ENCODE peak calls at places on chromosomes 11 and 22, in six cellular contexts. Z is IMR-90, C is K562, T is H1, W is HepG2, B is GM12878. H is an unnamed sample.
A peak's percentile ranks its signal among the peaks of the same experiment; 100 is the strongest.

GRCh38 chr22:46754110-46754799 is 8.2 kb upstream of the TBC1D22A start:
- DNase-seq in Z (peak; percentile 99), T (no peak), W (peak; percentile 92), B (no peak), C (peak; percentile 62), H (peak; percentile 68)

GRCh38 chr22:41925783-41926460 is 684 bp downstream of the TNFRSF13C start:
- DNase-seq in C (peak; percentile 76), Z (peak; percentile 34), B (no peak), T (no peak), W (peak; percentile 45), H (peak; percentile 70)

GRCh38 chr11:66211100-66211499 is 57.3 kb upstream of the RAB1B start:
- DNase-seq in T (no peak), C (no peak), B (no peak), Z (no peak), W (no peak), H (no peak)

GRCh38 chr11:41031571-41032060 is 427.8 kb downstream of the LRRC4C start:
- DNase-seq in B (no peak), T (no peak), C (no peak), Z (no peak), W (no peak), H (no peak)

GRCh38 chr11:70477607-70478006 is 79.3 kb downstream of the CTTN start:
- DNase-seq in W (no peak), T (no peak), Z (no peak), B (no peak), C (no peak), H (peak; percentile 79)

GRCh38 chr11:89487016-89487415 is 4.2 kb downstream of the NOX4 start:
- DNase-seq in W (no peak), T (no peak), B (no peak), C (no peak), Z (peak; percentile 75), H (no peak)

GRCh38 chr22:37526376-37526775 is 7.2 kb upstream of the CARD10 start:
- DNase-seq in T (no peak), W (no peak), C (no peak), Z (no peak), B (no peak), H (no peak)

GRCh38 chr11:45754261-45754709 is 50.7 kb upstream of the SLC35C1 start:
- DNase-seq in W (peak; percentile 21), C (no peak), Z (peak; percentile 2), T (no peak), B (no peak), H (peak; percentile 39)

GRCh38 chr11:66315921-66316811 is 678 bp downstream of the CD248 start:
- DNase-seq in C (no peak), Z (no peak), T (no peak), B (no peak), W (no peak), H (no peak)

GRCh38 chr22:41369837-41370236 is 11.9 kb upstream of the TEF start:
- DNase-seq in W (no peak), Z (no peak), C (no peak), T (no peak), B (no peak), H (no peak)

GRCh38 chr11:64690235-64690634 is 32.8 kb downstream of the NRXN2 start:
- DNase-seq in B (no peak), W (no peak), Z (no peak), C (no peak), T (no peak), H (no peak)

GRCh38 chr11:12540075-12540685 is 134.0 kb upstream of the TEAD1 start:
- DNase-seq in W (no peak), T (no peak), B (no peak), Z (peak; percentile 73), C (no peak), H (no peak)

GRCh38 chr22:45261407-45262088 is 20.9 kb upstream of the KIAA0930 start:
- DNase-seq in B (no peak), C (no peak), Z (no peak), T (no peak), W (no peak), H (no peak)

GRCh38 chr22:26592368-26593015 is 2.6 kb upstream of the TPST2 start:
- DNase-seq in W (no peak), Z (no peak), B (peak; percentile 72), T (no peak), C (no peak), H (no peak)

GRCh38 chr11:118194835-118195627 is 18.6 kb upstream of the SCN2B start:
- DNase-seq in Z (peak; percentile 64), B (no peak), W (peak; percentile 98), C (no peak), T (no peak), H (no peak)

GRCh38 chr11:103927535-103927934 is 108.9 kb upstream of the DDI1 start:
- DNase-seq in C (no peak), W (no peak), T (no peak), Z (peak; percentile 58), B (no peak), H (peak; percentile 11)

GRCh38 chr11:16356057-16356750 is at the start of gene SOX6:
- DNase-seq in Z (peak; percentile 67), B (no peak), T (no peak), C (no peak), W (peak; percentile 94), H (no peak)

GRCh38 chr11:89405629-89406028 is 85.5 kb downstream of the NOX4 start:
- DNase-seq in T (no peak), B (no peak), Z (no peak), C (no peak), W (no peak), H (no peak)

GRCh38 chr11:65643971-65644370 is 6.1 kb downstream of the SIPA1 start:
- DNase-seq in B (no peak), C (peak; percentile 66), W (no peak), Z (no peak), T (no peak), H (no peak)

GRCh38 chr11:89504270-89504669 is 13.1 kb upstream of the NOX4 start:
- DNase-seq in C (no peak), T (no peak), W (no peak), B (no peak), Z (no peak), H (no peak)

GRCh38 chr22:48104786-48105185 is 1342.3 kb downstream of the TBC1D22A start:
- DNase-seq in B (no peak), T (no peak), Z (no peak), C (no peak), W (no peak), H (no peak)

GRCh38 chr11:97461934-97462333 is 1072.1 kb downstream of the JRKL start:
- DNase-seq in C (no peak), B (no peak), T (no peak), W (no peak), Z (no peak), H (no peak)

GRCh38 chr22:33544707-33545106 is 375.6 kb downstream of the LARGE1 start:
- DNase-seq in B (no peak), Z (peak; percentile 72), W (no peak), T (no peak), C (no peak), H (no peak)

GRCh38 chr11:45285931-45286632 is at the start of gene SYT13:
- DNase-seq in T (peak; percentile 54), C (no peak), Z (no peak), W (no peak), B (no peak), H (peak; percentile 87)

GRCh38 chr11:31355131-31355530 is 14.4 kb downstream of the DCDC1 start:
- DNase-seq in W (no peak), B (no peak), C (no peak), T (no peak), Z (peak; percentile 20), H (no peak)

GRCh38 chr22:44030051-44030701 is 6.1 kb downstream of the PARVB start:
- DNase-seq in W (no peak), B (no peak), C (no peak), Z (no peak), T (no peak), H (no peak)

GRCh38 chr22:33180371-33180770 is 122.2 kb upstream of the SYN3 start:
- DNase-seq in B (no peak), W (no peak), T (no peak), C (no peak), Z (no peak), H (no peak)

DNA sequence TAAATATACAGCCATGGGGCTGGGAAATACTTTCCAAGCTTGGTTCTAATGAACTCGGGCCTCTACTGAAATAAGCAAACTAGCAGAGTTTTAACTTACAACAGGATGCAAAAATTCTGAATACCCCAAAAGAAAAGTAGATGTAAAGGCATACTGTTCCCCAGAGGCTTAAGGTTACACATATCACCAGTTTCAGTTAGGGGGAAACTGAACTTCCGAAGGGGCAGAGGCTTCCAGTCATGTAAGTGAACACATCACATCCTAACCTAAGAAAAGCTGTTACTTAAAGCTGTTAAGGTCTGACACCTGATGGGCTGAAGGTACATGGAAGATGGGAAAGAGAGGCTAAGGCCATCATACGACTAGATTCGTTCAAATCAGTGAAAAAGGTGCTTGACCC is 2.3 kb downstream of the GAB2 start:
- DNase-seq in C (no peak), Z (no peak), B (no peak), W (no peak), T (no peak), H (no peak)
- H3K9ac ChIP-seq in C (peak overlapping the region; percentile 83), Z (no peak overlapping the region), B (no peak overlapping the region), W (peak overlapping the region; percentile 6), T (no peak overlapping the region), H (no peak overlapping the region)

DNA sequence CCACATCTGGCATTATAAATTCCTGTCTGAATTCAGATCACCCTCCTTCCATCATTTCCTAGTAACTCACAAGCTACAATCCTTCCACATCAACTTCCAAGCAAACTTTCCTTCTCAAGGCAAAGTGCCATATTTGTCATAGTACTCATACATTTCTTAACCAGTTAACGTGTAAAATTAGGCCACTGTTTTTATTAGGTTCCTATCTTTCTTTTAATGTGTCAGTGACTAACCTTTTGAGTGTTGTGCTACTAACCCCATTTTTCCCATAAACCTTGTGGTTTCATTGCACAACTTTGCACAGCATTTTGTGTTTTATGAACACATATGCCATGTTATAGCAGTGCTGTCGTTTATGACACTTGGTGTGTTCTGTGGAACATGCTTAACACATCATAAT is 90.1 kb downstream of the KIF18A start:
- DNase-seq in T (no peak), Z (peak; percentile 61), C (no peak), B (no peak), W (no peak), H (no peak)
- TF ChIP-seq RFX5 in T (no peak), Z (no peak), C (no peak), B (no peak), W (no peak), H (no peak)

GRCh38 chr11:68204402-68204801 is 8.7 kb downstream of the KMT5B start:
- DNase-seq in B (no peak), W (no peak), C (no peak), Z (no peak), T (no peak), H (no peak)
- H4K20me1 ChIP-seq in B (peaks cover 3% of the 10 kb centered on the region), W (peaks cover 41% of the 10 kb centered on the region), C (peaks cover 28% of the 10 kb centered on the region), Z (peaks cover 100% of the 10 kb centered on the region), T (peaks cover 23% of the 10 kb centered on the region), H (peaks cover 100% of the 10 kb centered on the region)

GRCh38 chr11:72784662-72785061 is 9.2 kb downstream of the STARD10 start:
- DNase-seq in W (no peak), B (no peak), C (no peak), T (no peak), Z (no peak), H (no peak)

GRCh38 chr11:72786305-72787261 is 7.3 kb downstream of the STARD10 start:
- DNase-seq in Z (no peak), T (no peak), B (no peak), C (no peak), W (peak; percentile 56), H (no peak)

GRCh38 chr11:72787262-72788104 is 6.4 kb downstream of the STARD10 start:
- DNase-seq in W (peak; percentile 94), B (no peak), T (peak; percentile 54), C (peak; percentile 84), Z (no peak), H (peak; percentile 46)

GRCh38 chr11:72789493-72790131 is 4.2 kb downstream of the STARD10 start:
- DNase-seq in B (no peak), W (no peak), Z (peak; percentile 52), C (no peak), T (no peak), H (peak; percentile 40)

GRCh38 chr11:72788250-72788649 is 5.6 kb downstream of the STARD10 start:
- DNase-seq in B (no peak), C (no peak), Z (no peak), W (no peak), T (no peak), H (no peak)
- H3K9ac ChIP-seq in B (no peak overlapping the region), C (peak overlapping the region; percentile 73), Z (no peak overlapping the region), W (peak overlapping the region; percentile 53), T (no peak overlapping the region), H (no peak overlapping the region)

H was measured in SK-N-SH.